ENCODE peak calls at places on chromosomes 3 and 15, in six cellular contexts. X, A, N, I, Q and Y are unnamed samples.

GRCh38 chr3:69585472-69585871 is 153.8 kb upstream of the MITF start:
- DNase-seq in X (no peak), A (no peak), N (no peak), I (no peak), Q (no peak), Y (no peak)

GRCh38 chr3:35383719-35384555 is 255.4 kb upstream of the ARPP21 start:
- DNase-seq in X (peak), A (no peak), N (no peak), I (no peak), Q (no peak), Y (peak)

GRCh38 chr15:89116404-89116803 is 28.1 kb downstream of the ABHD2 start:
- DNase-seq in X (peak), A (no peak), N (no peak), I (no peak), Q (no peak), Y (no peak)

GRCh38 chr3:5198313-5198677 is 10.8 kb downstream of the EDEM1 start:
- DNase-seq in X (no peak), A (no peak), N (no peak), I (no peak), Q (no peak), Y (no peak)

GRCh38 chr15:98805434-98806274 is 157.3 kb downstream of the IGF1R start:
- DNase-seq in X (no peak), A (no peak), N (no peak), I (no peak), Q (no peak), Y (no peak)

GRCh38 chr3:56928379-56929068 is 126.8 kb upstream of the ARHGEF3 start:
- DNase-seq in X (peak), A (no peak), N (no peak), I (peak), Q (no peak), Y (peak)

GRCh38 chr3:132317229-132317948 is at the start of gene ACP3:
- DNase-seq in X (peak), A (peak), N (no peak), I (peak), Q (no peak), Y (peak)

GRCh38 chr3:126472277-126473006 is 3.2 kb downstream of the ZXDC start:
- DNase-seq in X (peak), A (peak), N (no peak), I (peak), Q (no peak), Y (peak)

GRCh38 chr15:58458076-58458475 is 26.3 kb downstream of the LIPC start:
- DNase-seq in X (peak), A (no peak), N (no peak), I (no peak), Q (no peak), Y (no peak)

GRCh38 chr3:193840111-193840641 is 247.2 kb downstream of the OPA1 start:
- DNase-seq in X (no peak), A (no peak), N (no peak), I (no peak), Q (no peak), Y (no peak)

GRCh38 chr15:71709808-71710418 is 100.4 kb upstream of the NR2E3 start:
- DNase-seq in X (no peak), A (no peak), N (no peak), I (no peak), Q (no peak), Y (no peak)

GRCh38 chr3:127061641-127062040 is 78.7 kb downstream of the PLXNA1 start:
- DNase-seq in X (no peak), A (no peak), N (no peak), I (no peak), Q (no peak), Y (no peak)

GRCh38 chr3:106485202-106485601 is 616.4 kb upstream of the CBLB start:
- DNase-seq in X (no peak), A (no peak), N (no peak), I (peak), Q (no peak), Y (peak)

GRCh38 chr15:68559342-68560310 is 19.2 kb upstream of the CORO2B start:
- DNase-seq in X (peak), A (no peak), N (peak), I (peak), Q (peak), Y (peak)

GRCh38 chr3:59327324-59327939 is 277.6 kb upstream of the CFAP20DC start:
- DNase-seq in X (peak), A (no peak), N (no peak), I (peak), Q (no peak), Y (peak)

GRCh38 chr3:64345351-64345750 is 120.1 kb upstream of the PRICKLE2 start:
- DNase-seq in X (peak), A (peak), N (no peak), I (peak), Q (no peak), Y (peak)

GRCh38 chr3:8266679-8267267 is 234.8 kb upstream of the LMCD1 start:
- DNase-seq in X (no peak), A (no peak), N (no peak), I (peak), Q (no peak), Y (no peak)

GRCh38 chr15:39579487-39580116 is 1.3 kb upstream of the THBS1 start:
- DNase-seq in X (peak), A (peak), N (no peak), I (peak), Q (no peak), Y (peak)

GRCh38 chr3:9704343-9705322 is 1.0 kb downstream of the CPNE9 start:
- DNase-seq in X (peak), A (no peak), N (peak), I (no peak), Q (no peak), Y (peak)

GRCh38 chr3:107855710-107856109 is 235.1 kb downstream of the CD47 start:
- DNase-seq in X (peak), A (no peak), N (no peak), I (peak), Q (no peak), Y (peak)

GRCh38 chr3:140470962-140471361 is 206.9 kb upstream of the TRIM42 start:
- DNase-seq in X (peak), A (no peak), N (no peak), I (no peak), Q (no peak), Y (peak)

GRCh38 chr3:126135398-126136076 is 44.8 kb downstream of the ALDH1L1 start:
- DNase-seq in X (no peak), A (no peak), N (no peak), I (no peak), Q (no peak), Y (no peak)

GRCh38 chr15:68638953-68639500 is 60.2 kb downstream of the CORO2B start:
- DNase-seq in X (peak), A (no peak), N (no peak), I (peak), Q (no peak), Y (peak)

GRCh38 chr3:58417075-58417474 is 16.6 kb downstream of the PDHB start:
- DNase-seq in X (no peak), A (no peak), N (no peak), I (no peak), Q (no peak), Y (no peak)

GRCh38 chr3:167115331-167115934 is 264.7 kb downstream of the ZBBX start:
- DNase-seq in X (no peak), A (no peak), N (no peak), I (no peak), Q (no peak), Y (no peak)

GRCh38 chr3:82088749-82089148 is 327.3 kb upstream of the GBE1 start:
- DNase-seq in X (no peak), A (no peak), N (no peak), I (no peak), Q (no peak), Y (no peak)

GRCh38 chr3:142445816-142446254 is 2.0 kb downstream of the XRN1 start:
- DNase-seq in X (peak), A (no peak), N (no peak), I (peak), Q (no peak), Y (peak)

GRCh38 chr15:61459785-61460707 is 230.9 kb upstream of the RORA start:
- DNase-seq in X (peak), A (no peak), N (no peak), I (peak), Q (no peak), Y (peak)